ENCODE peak calls at places on chromosomes 3 and 15, in five cellular contexts. D, C, G, L and Y are unnamed samples.

GRCh38 chr3:115323380-115323779 is 176.3 kb upstream of the ZBTB20 start:
- DNase-seq in D (no peak), C (no peak), G (no peak), L (no peak), Y (no peak)

GRCh38 chr3:169771651-169772529 is 1.3 kb upstream of the MYNN start:
- DNase-seq in D (peak; percentile 50), C (peak; percentile 65), G (peak; percentile 50), L (peak; percentile 68), Y (peak; percentile 79)

GRCh38 chr15:97482521-97482920 is 478.0 kb upstream of the ARRDC4 start:
- DNase-seq in D (no peak), C (no peak), G (no peak), L (no peak), Y (no peak)

GRCh38 chr15:38660726-38661125 is 96.1 kb upstream of the RASGRP1 start:
- DNase-seq in D (no peak), C (no peak), G (no peak), L (no peak), Y (no peak)

GRCh38 chr15:75198560-75199346 is 2.9 kb upstream of the C15orf39 start:
- DNase-seq in D (no peak), C (peak; percentile 43), G (no peak), L (no peak), Y (no peak)

GRCh38 chr3:194631696-194632095 is 1.5 kb downstream of the TMEM44 start:
- DNase-seq in D (no peak), C (no peak), G (no peak), L (no peak), Y (no peak)

GRCh38 chr3:57068437-57069089 is 8.1 kb downstream of the SPATA12 start:
- DNase-seq in D (no peak), C (peak; percentile 92), G (no peak), L (no peak), Y (no peak)

GRCh38 chr3:63961891-63962290 is 49.7 kb upstream of the SCAANT1 start:
- DNase-seq in D (no peak), C (peak; percentile 44), G (no peak), L (no peak), Y (peak; percentile 13)

GRCh38 chr15:78154955-78155354 is 5.8 kb downstream of the IDH3A start:
- DNase-seq in D (no peak), C (no peak), G (no peak), L (no peak), Y (no peak)

GRCh38 chr15:85440451-85440850 is 60.0 kb downstream of the AKAP13 start:
- DNase-seq in D (no peak), C (no peak), G (no peak), L (no peak), Y (no peak)

GRCh38 chr15:69384626-69385025 is 29.5 kb upstream of the KIF23 start:
- DNase-seq in D (no peak), C (no peak), G (no peak), L (no peak), Y (no peak)